ENCODE peak calls at places on chromosomes 11 and 22, in five cellular contexts. One of them, this sample, is unnamed.

GRCh38 chr11:120978701-120979100 is 45.2 kb upstream of the TBCEL start:
- DNase-seq in stomach: no peak
- DNase-seq in cardiac muscle cell: no peak
- DNase-seq in esophagus squamous epithelium: no peak
- DNase-seq in tibial artery: no peak
- DNase-seq in this sample: no peak

GRCh38 chr11:57336111-57336666 is 497 bp upstream of the SSRP1 start:
- DNase-seq in stomach: no peak
- DNase-seq in cardiac muscle cell: no peak
- DNase-seq in esophagus squamous epithelium: no peak
- DNase-seq in tibial artery: no peak
- DNase-seq in this sample: no peak

GRCh38 chr11:75945925-75946324 is 130.9 kb downstream of the UVRAG start:
- DNase-seq in stomach: no peak
- DNase-seq in cardiac muscle cell: no peak
- DNase-seq in esophagus squamous epithelium: no peak
- DNase-seq in tibial artery: no peak
- DNase-seq in this sample: no peak

GRCh38 chr11:117418685-117419084 is 91.0 kb downstream of the CEP164 start:
- DNase-seq in stomach: no peak
- DNase-seq in cardiac muscle cell: no peak
- DNase-seq in esophagus squamous epithelium: no peak
- DNase-seq in tibial artery: no peak
- DNase-seq in this sample: no peak

GRCh38 chr22:21948390-21948789 is 4.3 kb downstream of the PPM1F start:
- DNase-seq in stomach: no peak
- DNase-seq in cardiac muscle cell: peak; percentile 10
- DNase-seq in esophagus squamous epithelium: no peak
- DNase-seq in tibial artery: no peak
- DNase-seq in this sample: no peak

GRCh38 chr22:37282385-37282677 is at the start of gene CYTH4:
- DNase-seq in stomach: peak; percentile 70
- DNase-seq in cardiac muscle cell: no peak
- DNase-seq in esophagus squamous epithelium: no peak
- DNase-seq in tibial artery: peak; percentile 77
- DNase-seq in this sample: peak; percentile 46

GRCh38 chr11:272931-273198 is 5.3 kb upstream of the NLRP6 start:
- DNase-seq in stomach: no peak
- DNase-seq in cardiac muscle cell: no peak
- DNase-seq in esophagus squamous epithelium: no peak
- DNase-seq in tibial artery: peak; percentile 45
- DNase-seq in this sample: no peak

GRCh38 chr22:24768537-24769374 is 5.8 kb downstream of the PIWIL3 start:
- DNase-seq in stomach: peak; percentile 81
- DNase-seq in cardiac muscle cell: peak; percentile 75
- DNase-seq in esophagus squamous epithelium: no peak
- DNase-seq in tibial artery: no peak
- DNase-seq in this sample: peak; percentile 69

GRCh38 chr11:29448246-29448877 is 568.5 kb downstream of the KCNA4 start:
- DNase-seq in stomach: no peak
- DNase-seq in cardiac muscle cell: peak; percentile 70
- DNase-seq in esophagus squamous epithelium: no peak
- DNase-seq in tibial artery: no peak
- DNase-seq in this sample: no peak

GRCh38 chr11:24389575-24389974 is 107.3 kb upstream of the LUZP2 start:
- DNase-seq in stomach: no peak
- DNase-seq in cardiac muscle cell: no peak
- DNase-seq in esophagus squamous epithelium: no peak
- DNase-seq in tibial artery: no peak
- DNase-seq in this sample: no peak

GRCh38 chr11:63818609-63819008 is 5.4 kb downstream of the SPINDOC start:
- DNase-seq in stomach: no peak
- DNase-seq in cardiac muscle cell: no peak
- DNase-seq in esophagus squamous epithelium: no peak
- DNase-seq in tibial artery: no peak
- DNase-seq in this sample: no peak

GRCh38 chr11:116970485-116971292 is 127.5 kb downstream of the SIK3 start:
- DNase-seq in stomach: no peak
- DNase-seq in cardiac muscle cell: no peak
- DNase-seq in esophagus squamous epithelium: no peak
- DNase-seq in tibial artery: no peak
- DNase-seq in this sample: no peak

GRCh38 chr22:37896181-37896592 is 9.9 kb upstream of the MICALL1 start:
- DNase-seq in stomach: peak; percentile 42
- DNase-seq in cardiac muscle cell: no peak
- DNase-seq in esophagus squamous epithelium: no peak
- DNase-seq in tibial artery: no peak
- DNase-seq in this sample: peak; percentile 81

GRCh38 chr11:44018127-44018521 is 29.7 kb upstream of the ACCSL start:
- DNase-seq in stomach: peak; percentile 13
- DNase-seq in cardiac muscle cell: no peak
- DNase-seq in esophagus squamous epithelium: no peak
- DNase-seq in tibial artery: peak; percentile 66
- DNase-seq in this sample: no peak

GRCh38 chr11:110907629-110908028 is 195.4 kb upstream of the ARHGAP20 start:
- DNase-seq in stomach: peak; percentile 47
- DNase-seq in cardiac muscle cell: no peak
- DNase-seq in esophagus squamous epithelium: no peak
- DNase-seq in tibial artery: no peak
- DNase-seq in this sample: peak; percentile 16

GRCh38 chr11:114616516-114616915 is 20.9 kb upstream of the NXPE4 start:
- DNase-seq in stomach: no peak
- DNase-seq in cardiac muscle cell: no peak
- DNase-seq in esophagus squamous epithelium: no peak
- DNase-seq in tibial artery: no peak
- DNase-seq in this sample: no peak

GRCh38 chr11:130389315-130389935 is 39.0 kb downstream of the ADAMTS8 start:
- DNase-seq in stomach: no peak
- DNase-seq in cardiac muscle cell: no peak
- DNase-seq in esophagus squamous epithelium: no peak
- DNase-seq in tibial artery: no peak
- DNase-seq in this sample: peak; percentile 76

GRCh38 chr11:112784323-112785073 is 176.7 kb upstream of the NCAM1 start:
- DNase-seq in stomach: no peak
- DNase-seq in cardiac muscle cell: peak; percentile 83
- DNase-seq in esophagus squamous epithelium: no peak
- DNase-seq in tibial artery: peak; percentile 73
- DNase-seq in this sample: no peak

GRCh38 chr11:63764201-63764711 is 4.3 kb downstream of the ZFTA start:
- DNase-seq in stomach: no peak
- DNase-seq in cardiac muscle cell: no peak
- DNase-seq in esophagus squamous epithelium: no peak
- DNase-seq in tibial artery: no peak
- DNase-seq in this sample: no peak

GRCh38 chr22:43228330-43228729 is 41.4 kb upstream of the TTLL12 start:
- DNase-seq in stomach: peak; percentile 43
- DNase-seq in cardiac muscle cell: peak; percentile 59
- DNase-seq in esophagus squamous epithelium: no peak
- DNase-seq in tibial artery: no peak
- DNase-seq in this sample: no peak

GRCh38 chr11:117610045-117610444 is 187.0 kb downstream of the DSCAML1 start:
- DNase-seq in stomach: no peak
- DNase-seq in cardiac muscle cell: no peak
- DNase-seq in esophagus squamous epithelium: no peak
- DNase-seq in tibial artery: no peak
- DNase-seq in this sample: no peak

GRCh38 chr11:1241706-1242105 is 18.8 kb downstream of the MUC5B start:
- DNase-seq in stomach: no peak
- DNase-seq in cardiac muscle cell: no peak
- DNase-seq in esophagus squamous epithelium: no peak
- DNase-seq in tibial artery: no peak
- DNase-seq in this sample: no peak

GRCh38 chr11:132588366-132588765 is 943.9 kb downstream of the OPCML start:
- DNase-seq in stomach: no peak
- DNase-seq in cardiac muscle cell: no peak
- DNase-seq in esophagus squamous epithelium: no peak
- DNase-seq in tibial artery: no peak
- DNase-seq in this sample: no peak

GRCh38 chr22:19143967-19144400 is 467 bp downstream of the ESS2 start:
- DNase-seq in stomach: no peak
- DNase-seq in cardiac muscle cell: no peak
- DNase-seq in esophagus squamous epithelium: no peak
- DNase-seq in tibial artery: no peak
- DNase-seq in this sample: no peak

GRCh38 chr11:36409152-36409713 is 100.8 kb downstream of the TRAF6 start:
- DNase-seq in stomach: no peak
- DNase-seq in cardiac muscle cell: no peak
- DNase-seq in esophagus squamous epithelium: no peak
- DNase-seq in tibial artery: no peak
- DNase-seq in this sample: no peak

GRCh38 chr11:32231909-32232493 is 141.1 kb downstream of the RCN1 start:
- DNase-seq in stomach: no peak
- DNase-seq in cardiac muscle cell: peak; percentile 46
- DNase-seq in esophagus squamous epithelium: no peak
- DNase-seq in tibial artery: no peak
- DNase-seq in this sample: peak; percentile 18
- H3K36me3 ChIP-seq in stomach: no peaks in the 10 kb centered on the region
- H3K36me3 ChIP-seq in cardiac muscle cell: no peaks in the 10 kb centered on the region
- H3K36me3 ChIP-seq in esophagus squamous epithelium: no peaks in the 10 kb centered on the region
- H3K36me3 ChIP-seq in tibial artery: no peaks in the 10 kb centered on the region
- H3K36me3 ChIP-seq in this sample: no peaks in the 10 kb centered on the region

GRCh38 chr11:9745411-9746211 is 81.7 kb downstream of the SWAP70 start:
- DNase-seq in stomach: no peak
- DNase-seq in cardiac muscle cell: no peak
- DNase-seq in esophagus squamous epithelium: no peak
- DNase-seq in tibial artery: no peak
- DNase-seq in this sample: no peak

GRCh38 chr11:9747816-9748215 is 83.9 kb downstream of the SWAP70 start:
- DNase-seq in stomach: no peak
- DNase-seq in cardiac muscle cell: no peak
- DNase-seq in esophagus squamous epithelium: no peak
- DNase-seq in tibial artery: no peak
- DNase-seq in this sample: no peak

GRCh38 chr11:9747229-9747628 is 83.4 kb downstream of the SWAP70 start:
- DNase-seq in stomach: no peak
- DNase-seq in cardiac muscle cell: no peak
- DNase-seq in esophagus squamous epithelium: no peak
- DNase-seq in tibial artery: no peak
- DNase-seq in this sample: no peak

GRCh38 chr11:9750551-9750950 is 86.7 kb downstream of the SWAP70 start:
- DNase-seq in stomach: no peak
- DNase-seq in cardiac muscle cell: no peak
- DNase-seq in esophagus squamous epithelium: no peak
- DNase-seq in tibial artery: no peak
- DNase-seq in this sample: no peak

DNA sequence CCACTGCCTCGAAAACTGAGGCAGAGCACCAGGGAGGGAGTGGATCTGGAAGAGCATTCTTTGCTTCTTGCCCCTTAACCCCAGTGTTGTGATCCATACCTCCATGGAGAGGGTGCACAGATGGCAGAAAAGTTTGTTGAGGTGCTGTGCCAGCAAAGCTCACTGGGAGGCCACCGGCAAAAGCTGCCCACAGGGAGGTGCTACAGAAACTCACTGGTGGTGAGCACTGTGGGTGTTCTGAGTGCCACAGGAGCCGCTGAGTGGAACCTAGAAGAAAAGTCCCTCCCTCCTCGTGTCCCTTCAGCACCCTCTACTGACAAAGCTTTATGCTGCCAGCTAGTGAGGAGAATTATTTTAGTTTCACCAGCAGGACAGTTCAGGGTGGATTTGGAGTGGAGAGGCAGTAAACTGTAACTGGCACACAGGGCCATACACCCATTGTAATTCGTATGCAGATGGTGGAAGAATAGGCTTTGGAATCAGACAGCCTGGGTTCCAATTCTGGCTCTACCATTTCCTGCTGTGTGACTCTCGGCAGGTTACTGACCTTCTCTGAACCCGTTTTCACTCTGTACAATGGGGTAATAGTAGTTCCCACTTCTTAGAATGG is 84.6 kb downstream of the SWAP70 start:
- DNase-seq in stomach: peak; percentile 42
- DNase-seq in cardiac muscle cell: peak; percentile 70
- DNase-seq in esophagus squamous epithelium: no peak
- DNase-seq in tibial artery: peak; percentile 81
- DNase-seq in this sample: peak; percentile 79
- H3K36me3 ChIP-seq in stomach: peaks cover 31% of the 10 kb centered on the region
- H3K36me3 ChIP-seq in cardiac muscle cell: no peaks in the 10 kb centered on the region
- H3K36me3 ChIP-seq in esophagus squamous epithelium: no peaks in the 10 kb centered on the region
- H3K36me3 ChIP-seq in tibial artery: peaks cover 17% of the 10 kb centered on the region
- H3K36me3 ChIP-seq in this sample: no peaks in the 10 kb centered on the region

GRCh38 chr22:39318507-39319283 is 728 bp downstream of the RPL3 start:
- DNase-seq in stomach: no peak
- DNase-seq in cardiac muscle cell: peak; percentile 56
- DNase-seq in esophagus squamous epithelium: no peak
- DNase-seq in tibial artery: no peak
- DNase-seq in this sample: peak; percentile 56
- H3K36me3 ChIP-seq in stomach: peaks cover 46% of the 10 kb centered on the region
- H3K36me3 ChIP-seq in cardiac muscle cell: peaks cover 43% of the 10 kb centered on the region
- H3K36me3 ChIP-seq in esophagus squamous epithelium: peaks cover 42% of the 10 kb centered on the region
- H3K36me3 ChIP-seq in tibial artery: peaks cover 46% of the 10 kb centered on the region
- H3K36me3 ChIP-seq in this sample: peaks cover 17% of the 10 kb centered on the region

GRCh38 chr22:41222846-41223507 is 17.8 kb downstream of the CHADL start:
- DNase-seq in stomach: no peak
- DNase-seq in cardiac muscle cell: no peak
- DNase-seq in esophagus squamous epithelium: no peak
- DNase-seq in tibial artery: no peak
- DNase-seq in this sample: no peak
- H3K36me3 ChIP-seq in stomach: peaks cover 93% of the 10 kb centered on the region
- H3K36me3 ChIP-seq in cardiac muscle cell: peaks cover 42% of the 10 kb centered on the region
- H3K36me3 ChIP-seq in esophagus squamous epithelium: peaks cover 21% of the 10 kb centered on the region
- H3K36me3 ChIP-seq in tibial artery: peaks cover 85% of the 10 kb centered on the region
- H3K36me3 ChIP-seq in this sample: peaks cover 22% of the 10 kb centered on the region

DNA sequence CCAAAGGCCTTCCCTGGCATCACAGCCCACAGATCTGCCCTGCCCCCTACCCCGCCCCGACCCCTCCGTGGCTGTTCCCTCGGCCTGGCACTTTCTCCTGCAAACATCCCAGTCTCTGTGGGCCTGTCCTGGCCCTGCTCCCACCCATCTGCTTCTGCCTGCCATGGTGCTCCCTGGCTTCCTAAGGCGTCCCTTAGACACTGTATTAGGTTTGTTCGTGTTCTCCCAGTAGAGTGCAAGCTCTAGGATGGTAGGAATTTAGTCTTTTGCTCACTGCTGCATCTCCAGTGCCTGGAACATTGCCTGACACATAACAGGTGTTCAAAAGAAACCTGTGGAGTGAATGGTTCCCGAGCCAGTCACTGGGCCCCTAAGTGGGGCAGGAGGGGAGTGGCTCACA is 69.6 kb upstream of the PITPNB start:
- DNase-seq in stomach: peak; percentile 11
- DNase-seq in cardiac muscle cell: no peak
- DNase-seq in esophagus squamous epithelium: no peak
- DNase-seq in tibial artery: peak; percentile 50
- DNase-seq in this sample: no peak
- H3K36me3 ChIP-seq in stomach: peaks cover 89% of the 10 kb centered on the region
- H3K36me3 ChIP-seq in cardiac muscle cell: peaks cover 3% of the 10 kb centered on the region
- H3K36me3 ChIP-seq in esophagus squamous epithelium: no peaks in the 10 kb centered on the region
- H3K36me3 ChIP-seq in tibial artery: peaks cover 10% of the 10 kb centered on the region
- H3K36me3 ChIP-seq in this sample: no peaks in the 10 kb centered on the region